ENCODE peak calls at places on chromosomes 7 and 10, in four cellular contexts. S is HepG2, G is GM12878, Z is H1. M is an unnamed sample.

GRCh38 chr7:74070619-74070920 is 13.0 kb upstream of the LIMK1 start:
- DNase-seq in G (no peak), Z (no peak), S (no peak), M (no peak)

GRCh38 chr7:34060548-34060947 is 155.2 kb downstream of the BMPER start:
- DNase-seq in Z (no peak), S (no peak), G (no peak), M (no peak)

GRCh38 chr7:3712841-3713240 is 411.8 kb downstream of the SDK1 start:
- DNase-seq in S (no peak), G (no peak), Z (no peak), M (no peak)

GRCh38 chr10:115093776-115094361 is 704 bp downstream of the ATRNL1 start:
- DNase-seq in G (no peak), S (no peak), Z (no peak), M (peak)

GRCh38 chr10:124997791-124998623 is 56.1 kb downstream of the ZRANB1 start:
- DNase-seq in Z (no peak), G (no peak), S (no peak), M (no peak)

GRCh38 chr7:141709318-141709717 is 1.2 kb downstream of the WEE2 start:
- DNase-seq in Z (no peak), G (no peak), S (no peak), M (no peak)

GRCh38 chr10:132133005-132133404 is 53.7 kb upstream of the DPYSL4 start:
- DNase-seq in S (no peak), Z (no peak), G (no peak), M (peak)

GRCh38 chr10:118276203-118276602 is 65.9 kb downstream of the FAM204A start:
- DNase-seq in Z (no peak), G (no peak), S (no peak), M (no peak)

GRCh38 chr10:2953495-2953894 is 113.9 kb upstream of the PFKP start:
- DNase-seq in S (no peak), G (no peak), Z (no peak), M (no peak)

GRCh38 chr10:80520661-80521488 is 16.8 kb upstream of the SH2D4B start:
- DNase-seq in S (no peak), G (no peak), Z (no peak), M (no peak)

GRCh38 chr7:128838109-128838779 is 8.0 kb downstream of the FLNC start:
- DNase-seq in Z (no peak), S (no peak), G (no peak), M (no peak)

GRCh38 chr7:124255041-124255667 is 222.3 kb upstream of the TMEM229A start:
- DNase-seq in S (no peak), G (no peak), Z (no peak), M (peak)

GRCh38 chr7:24197852-24198251 is 86.1 kb upstream of the NPY start:
- DNase-seq in G (no peak), S (no peak), Z (no peak), M (no peak)

GRCh38 chr10:123936426-123936825 is 44.8 kb upstream of the CPXM2 start:
- DNase-seq in Z (no peak), S (no peak), G (no peak), M (no peak)

GRCh38 chr10:11795101-11795920 is 27.8 kb upstream of the PROSER2 start:
- DNase-seq in G (no peak), S (no peak), Z (no peak), M (no peak)

GRCh38 chr7:151717415-151717814 is 159.5 kb downstream of the PRKAG2 start:
- DNase-seq in G (no peak), S (no peak), Z (no peak), M (no peak)

GRCh38 chr10:3853547-3853989 is 68.6 kb upstream of the KLF6 start:
- DNase-seq in G (no peak), Z (no peak), S (no peak), M (no peak)

GRCh38 chr7:92417913-92418312 is 29.4 kb upstream of the GATAD1 start:
- DNase-seq in G (no peak), Z (no peak), S (no peak), M (no peak)

GRCh38 chr7:65503434-65504152 is 129.9 kb downstream of the ZNF92 start:
- DNase-seq in G (no peak), Z (no peak), S (no peak), M (no peak)

GRCh38 chr10:1360581-1361164 is 304.5 kb downstream of the WDR37 start:
- DNase-seq in Z (no peak), S (no peak), G (no peak), M (no peak)

GRCh38 chr7:116271980-116272886 is 61.9 kb downstream of the TES start:
- DNase-seq in Z (no peak), S (no peak), G (no peak), M (peak)

GRCh38 chr10:122342293-122343134 is 32.0 kb upstream of the PLEKHA1 start:
- DNase-seq in G (no peak), S (peak), Z (peak), M (peak)
- TF ChIP-seq RAD21 in G (peak), S (peak), Z (peak), M (peak)

GRCh38 chr10:120494313-120494710 is 37.3 kb downstream of the PLPP4 start:
- DNase-seq in G (no peak), S (no peak), Z (no peak), M (no peak)

GRCh38 chr10:120490288-120490687 is 33.3 kb downstream of the PLPP4 start:
- DNase-seq in Z (no peak), S (no peak), G (no peak), M (no peak)

GRCh38 chr10:120493411-120494312 is 36.6 kb downstream of the PLPP4 start:
- DNase-seq in G (peak), S (no peak), Z (no peak), M (no peak)

GRCh38 chr10:120492366-120492765 is 35.3 kb downstream of the PLPP4 start:
- DNase-seq in G (no peak), S (no peak), Z (no peak), M (no peak)

GRCh38 chr10:120495226-120495625 is 38.2 kb downstream of the PLPP4 start:
- DNase-seq in Z (no peak), S (no peak), G (no peak), M (peak)
- TF ChIP-seq TCF12 in Z (no peak), S (no peak), G (no peak), M (no peak)

DNA sequence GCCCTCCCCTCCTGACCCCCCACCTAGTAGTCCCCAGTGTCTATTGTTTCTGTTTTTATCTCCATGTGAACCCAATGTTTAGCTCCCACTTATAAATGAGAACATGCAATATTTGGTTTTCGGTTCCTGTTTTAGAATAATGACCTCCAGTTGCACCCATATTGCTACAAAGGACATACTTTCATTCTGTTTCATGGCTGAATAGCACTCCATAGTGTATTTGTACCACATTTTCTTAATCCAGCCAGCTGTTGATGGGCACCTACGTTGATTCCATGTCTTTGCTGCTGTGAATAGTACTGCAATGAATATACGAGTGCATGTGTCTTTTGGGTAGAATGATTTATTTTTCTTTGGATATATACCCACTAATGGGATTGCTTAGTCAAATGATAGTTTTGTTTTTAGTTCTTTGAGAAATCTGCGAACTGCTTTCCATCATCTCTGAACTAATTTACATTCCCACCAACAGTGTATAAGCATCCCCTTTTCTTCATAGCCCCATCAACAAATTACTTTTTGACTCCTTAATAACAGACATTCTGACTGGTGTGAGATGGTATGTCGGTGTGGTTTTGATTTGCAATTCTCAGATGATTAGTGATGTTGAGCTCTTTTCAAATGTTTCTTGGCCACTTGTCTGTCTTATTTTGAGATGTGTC is 128.4 kb upstream of the PHYHIPL start:
- DNase-seq in Z (no peak), G (peak), S (no peak), M (no peak)
- TF ChIP-seq MAX in Z (no peak), G (no peak), S (no peak), M (no peak)

DNA sequence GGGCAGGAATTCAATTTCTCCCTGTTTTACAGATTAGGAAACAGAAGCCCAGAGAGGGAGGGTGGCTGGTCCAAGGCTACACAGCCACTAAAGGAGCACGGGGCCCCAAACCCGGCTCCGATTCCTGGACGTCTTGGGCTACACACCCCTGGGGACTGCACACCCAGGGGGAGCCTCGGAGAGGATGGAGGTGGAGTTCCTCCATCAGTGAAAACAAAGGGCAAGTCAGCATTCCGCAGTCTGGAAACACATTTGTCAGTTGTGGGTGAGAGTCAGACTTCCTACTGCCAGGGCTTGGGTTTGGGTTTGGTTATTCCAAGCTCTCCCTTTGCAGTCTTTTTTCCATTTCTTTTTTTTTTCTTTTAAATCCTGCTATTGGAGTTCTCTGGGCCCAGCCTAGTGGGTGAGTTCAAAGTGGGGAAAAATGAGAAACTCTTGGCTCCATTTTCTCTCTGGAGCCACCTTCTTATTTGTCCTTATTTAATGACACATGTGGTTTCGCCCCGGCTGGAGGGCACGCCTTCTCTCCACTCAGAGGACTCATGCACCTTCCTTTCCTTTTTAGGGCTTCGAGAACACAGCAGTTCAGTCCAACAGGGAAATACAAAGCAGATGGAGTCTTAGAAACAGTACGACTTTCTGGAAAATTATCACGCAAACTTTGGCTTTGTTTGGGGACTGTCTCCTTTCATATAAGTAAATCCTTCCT is 59.8 kb upstream of the AQP1 start:
- DNase-seq in Z (no peak), G (no peak), S (no peak), M (no peak)
- TF ChIP-seq RAD21 in Z (no peak), G (no peak), S (no peak), M (no peak)

M was measured in SK-N-SH.